ENCODE peak calls at places on chromosomes 16 and 17, in six cellular contexts. W is GM23248, T is endodermal cell, Q is IMR-90, C is left ventricle myocardium inferior, V is HAP-1. S is an unnamed sample.

GRCh38 chr17:14744716-14745115 is 443.8 kb downstream of the HS3ST3B1 start:
- DNase-seq in V (no peak), C (no peak), T (no peak), Q (peak; percentile 40), W (peak; percentile 75), S (no peak)

GRCh38 chr17:67514998-67515397 is 137.9 kb downstream of the PITPNC1 start:
- DNase-seq in Q (no peak), W (no peak), T (peak; percentile 58), C (no peak), V (no peak), S (no peak)

GRCh38 chr16:2257726-2258125 is 6.3 kb upstream of the ECI1 start:
- DNase-seq in V (no peak), C (no peak), Q (no peak), W (no peak), T (no peak), S (no peak)

GRCh38 chr17:66348605-66349165 is 46.3 kb downstream of the PRKCA start:
- DNase-seq in W (peak; percentile 78), C (no peak), T (no peak), Q (peak; percentile 89), V (peak; percentile 21), S (peak; percentile 78)

GRCh38 chr16:3609895-3610697 is 1.3 kb downstream of the SLX4 start:
- DNase-seq in V (no peak), W (peak; percentile 15), Q (no peak), T (no peak), C (no peak), S (no peak)

GRCh38 chr17:19712436-19713004 is 3.9 kb downstream of the SLC47A2 start:
- DNase-seq in Q (no peak), V (no peak), W (no peak), C (no peak), T (peak; percentile 45), S (no peak)

GRCh38 chr16:19284207-19284606 is 1.3 kb upstream of the CLEC19A start:
- DNase-seq in Q (no peak), V (no peak), C (no peak), W (peak; percentile 43), T (no peak), S (peak; percentile 97)

GRCh38 chr16:24508614-24509013 is 30.8 kb upstream of the RBBP6 start:
- DNase-seq in T (no peak), W (peak; percentile 88), C (no peak), V (no peak), Q (peak; percentile 79), S (peak; percentile 68)

GRCh38 chr17:28599311-28600184 is 723 bp upstream of the SPAG5 start:
- DNase-seq in C (peak; percentile 52), W (peak; percentile 96), T (no peak), Q (peak; percentile 94), V (peak; percentile 52), S (peak; percentile 87)

GRCh38 chr16:85087899-85088569 is 24.2 kb downstream of the CIBAR2 start:
- DNase-seq in V (no peak), T (no peak), W (no peak), C (no peak), Q (no peak), S (no peak)

GRCh38 chr17:81337449-81337848 is 42.3 kb upstream of the SLC38A10 start:
- DNase-seq in V (no peak), Q (no peak), C (no peak), W (no peak), T (peak; percentile 68), S (no peak)

GRCh38 chr17:32684087-32684828 is 192.7 kb downstream of the MYO1D start:
- DNase-seq in W (no peak), V (no peak), Q (no peak), T (no peak), C (no peak), S (no peak)

GRCh38 chr16:12462690-12463646 is 340.7 kb downstream of the CPPED1 start:
- DNase-seq in C (no peak), W (peak; percentile 50), T (no peak), V (no peak), Q (peak; percentile 82), S (no peak)

GRCh38 chr16:68553186-68553585 is 14.1 kb downstream of the ZFP90 start:
- DNase-seq in T (no peak), C (no peak), W (no peak), Q (no peak), V (no peak), S (no peak)

GRCh38 chr17:27906238-27906603 is 13.1 kb upstream of the LYRM9 start:
- DNase-seq in V (no peak), W (no peak), Q (no peak), C (no peak), T (no peak), S (no peak)

GRCh38 chr16:24774510-24774909 is 45.1 kb downstream of the TNRC6A start:
- DNase-seq in T (no peak), V (no peak), C (no peak), W (no peak), Q (no peak), S (no peak)

GRCh38 chr17:67390646-67391480 is 13.8 kb downstream of the PITPNC1 start:
- DNase-seq in T (no peak), V (no peak), C (no peak), W (peak; percentile 95), Q (peak; percentile 99), S (peak; percentile 73)

GRCh38 chr17:45426561-45426960 is 6.1 kb downstream of the ARHGAP27 start:
- DNase-seq in W (no peak), Q (no peak), C (no peak), T (peak; percentile 39), V (no peak), S (no peak)

GRCh38 chr17:17151962-17152361 is 54.2 kb downstream of the PLD6 start:
- DNase-seq in Q (peak; percentile 96), V (no peak), C (peak; percentile 88), W (peak; percentile 100), T (no peak), S (peak; percentile 98)

GRCh38 chr17:2691965-2692780 is 19.4 kb downstream of the CLUH start:
- DNase-seq in T (peak; percentile 58), V (no peak), W (no peak), Q (no peak), C (no peak), S (no peak)

GRCh38 chr17:2689411-2690164 is 22.0 kb downstream of the CLUH start:
- DNase-seq in T (peak; percentile 58), Q (no peak), C (peak; percentile 25), W (no peak), V (no peak), S (no peak)

GRCh38 chr17:2688351-2689342 is 22.9 kb downstream of the CLUH start:
- DNase-seq in T (peak; percentile 70), Q (no peak), W (no peak), V (no peak), C (peak; percentile 37), S (no peak)

GRCh38 chr17:2691069-2691871 is 20.3 kb downstream of the CLUH start:
- DNase-seq in Q (no peak), W (no peak), V (no peak), T (peak; percentile 58), C (no peak), S (no peak)

DNA sequence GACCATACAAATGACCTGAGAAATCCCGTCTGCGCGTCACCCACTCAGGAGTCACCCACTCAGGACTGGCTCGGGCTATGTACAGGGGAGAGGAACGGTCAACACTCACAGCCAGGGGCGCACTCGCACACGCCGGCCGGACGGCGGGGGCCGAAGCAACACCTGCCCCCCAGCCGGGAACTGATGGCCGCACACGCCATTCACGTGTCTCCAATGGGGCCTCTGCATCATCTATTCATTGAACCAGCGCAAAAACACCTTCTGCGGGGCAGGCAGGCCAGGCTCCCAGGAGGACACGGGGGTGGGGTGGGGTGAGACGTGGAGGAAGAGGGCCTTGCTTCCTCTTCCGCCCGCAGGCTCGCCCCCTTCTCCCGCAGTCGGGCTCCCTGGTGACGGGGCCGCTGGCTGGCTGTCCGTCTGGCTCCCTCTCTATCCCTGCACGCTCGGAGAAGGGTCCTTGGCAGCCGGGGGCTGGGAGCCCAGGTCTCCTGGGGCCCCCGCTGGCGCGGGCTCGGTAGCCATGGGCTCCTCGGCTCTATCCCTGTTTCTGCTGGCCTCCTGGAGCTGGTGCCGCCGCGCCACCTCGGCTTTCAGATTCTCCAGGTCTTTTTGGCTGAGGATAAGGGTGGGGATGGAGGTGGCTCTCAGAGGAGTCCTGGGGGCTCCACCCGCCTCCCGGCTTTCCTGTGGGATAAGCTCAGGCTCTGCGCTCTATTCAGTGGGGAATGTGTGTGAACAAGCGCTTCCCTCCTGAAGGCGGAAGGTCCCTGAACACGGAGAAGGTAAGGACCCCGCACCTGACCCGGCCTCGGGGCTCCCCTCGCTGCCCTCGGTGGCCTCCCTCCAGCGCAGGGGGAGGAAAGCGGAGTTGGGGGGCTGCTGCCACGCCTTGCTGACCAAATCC is 21.1 kb downstream of the CLUH start:
- DNase-seq in W (no peak), T (peak; percentile 51), V (no peak), C (no peak), Q (no peak), S (no peak)
- H3K36me3 ChIP-seq in W (no peaks in the 10 kb centered on the region), T (peaks cover 2% of the 10 kb centered on the region), V (peaks cover 62% of the 10 kb centered on the region), C (peaks cover 53% of the 10 kb centered on the region), Q (peaks cover 29% of the 10 kb centered on the region), S (peaks cover 1% of the 10 kb centered on the region)

DNA sequence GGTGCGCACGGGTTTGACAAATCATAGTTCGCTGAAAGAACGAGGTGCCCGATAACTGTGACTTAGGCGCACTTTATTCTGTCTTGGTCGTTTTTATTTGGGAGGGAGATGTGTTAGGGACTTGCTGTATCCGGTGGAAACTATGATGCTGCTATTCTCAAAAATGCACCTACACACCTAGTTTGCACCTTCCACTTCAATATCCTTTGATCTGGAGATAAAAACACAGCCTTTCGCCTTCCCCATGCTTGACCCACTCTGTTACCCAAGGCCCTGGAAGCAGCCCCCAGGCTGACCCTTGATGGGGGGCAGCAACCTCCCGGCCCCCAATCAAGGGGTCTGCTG is 15.0 kb upstream of the FOXF1 start:
- DNase-seq in C (no peak), W (no peak), Q (no peak), V (no peak), T (no peak), S (no peak)
- H3K4me3 ChIP-seq in C (no peak overlapping the region), W (no peak overlapping the region), Q (no peak overlapping the region), V (no peak overlapping the region), T (no peak overlapping the region), S (no peak overlapping the region)

GRCh38 chr17:8892338-8892690 is 24.8 kb upstream of the PIK3R6 start:
- DNase-seq in W (peak; percentile 54), T (peak; percentile 48), C (no peak), V (no peak), Q (no peak), S (no peak)
- H3K36me3 ChIP-seq in W (no peaks in the 10 kb centered on the region), T (no peaks in the 10 kb centered on the region), C (no peaks in the 10 kb centered on the region), V (no peaks in the 10 kb centered on the region), Q (no peaks in the 10 kb centered on the region), S (no peaks in the 10 kb centered on the region)

DNA sequence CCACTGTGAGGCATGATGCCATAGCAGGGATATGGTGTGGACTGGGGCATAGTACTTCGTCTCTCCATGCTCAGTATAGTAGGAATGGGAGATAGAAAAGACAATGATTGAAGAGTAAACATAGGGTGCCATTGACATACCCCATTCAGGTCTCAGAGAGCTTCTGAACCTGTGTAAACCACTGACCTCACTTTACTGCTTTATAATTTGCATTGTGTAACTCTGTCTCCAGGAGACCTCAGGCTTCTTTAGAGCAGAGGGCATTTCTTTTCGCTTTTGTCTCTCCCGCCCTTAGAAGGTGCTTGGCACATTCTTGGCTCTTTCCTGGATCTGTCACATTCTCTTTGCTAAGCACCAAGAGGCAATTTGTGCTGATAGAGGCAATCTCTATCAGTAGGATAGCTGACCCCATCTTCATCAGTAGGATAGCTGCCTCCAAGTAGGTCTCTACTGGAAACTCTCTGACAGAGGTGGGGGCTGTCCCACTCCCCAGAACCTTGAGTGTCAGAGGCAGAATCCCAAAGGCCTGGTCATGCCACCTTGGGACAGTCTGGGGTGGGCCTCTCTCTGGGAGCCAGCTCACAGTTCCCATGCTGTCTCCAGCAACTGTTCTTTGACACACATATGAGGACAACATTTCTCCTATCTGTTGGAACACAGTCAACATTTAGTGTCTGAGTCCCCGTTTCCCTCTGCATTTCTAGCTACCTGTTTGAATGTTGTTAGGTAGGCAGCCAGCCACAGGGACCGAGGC is 181.9 kb downstream of the UTP18 start:
- DNase-seq in V (no peak), W (no peak), Q (no peak), T (peak; percentile 32), C (no peak), S (no peak)
- H3K4me3 ChIP-seq in V (no peak overlapping the region), W (no peak overlapping the region), Q (no peak overlapping the region), T (no peak overlapping the region), C (no peak overlapping the region), S (no peak overlapping the region)